ENCODE peak calls at places on chromosomes 13 and 19, in four cellular contexts. C is DND-41, E is astrocyte, Y is transverse colon. Q is an unnamed sample.
A peak's percentile ranks its signal among the peaks of the same experiment; 100 is the strongest.

GRCh38 chr13:26679411-26679810 is 81.2 kb downstream of the GPR12 start:
- DNase-seq in Y (no peak), E (peak; percentile 8), C (no peak), Q (no peak)

GRCh38 chr13:83057119-83057518 is 825.2 kb downstream of the SLITRK1 start:
- DNase-seq in Y (no peak), C (no peak), E (peak; percentile 23), Q (no peak)

GRCh38 chr13:106570354-106570822 is 2.5 kb upstream of the ARGLU1 start:
- DNase-seq in Y (peak; percentile 46), E (peak; percentile 72), C (no peak), Q (peak; percentile 93)

GRCh38 chr13:57557979-57558529 is 73.5 kb upstream of the PCDH17 start:
- DNase-seq in C (no peak), Y (no peak), E (no peak), Q (peak; percentile 38)

GRCh38 chr19:9819590-9819898 is 665 bp upstream of the FBXL12 start:
- DNase-seq in Y (no peak), E (no peak), C (no peak), Q (no peak)

GRCh38 chr19:21568816-21569496 is 63.6 kb downstream of the ZNF429 start:
- DNase-seq in Y (peak; percentile 81), E (peak; percentile 89), C (peak; percentile 93), Q (no peak)

GRCh38 chr19:29881386-29881785 is 60.7 kb upstream of the URI1 start:
- DNase-seq in E (peak; percentile 6), Y (no peak), C (no peak), Q (no peak)

GRCh38 chr19:50332264-50333038 is 3.3 kb upstream of the KCNC3 start:
- DNase-seq in C (no peak), Y (no peak), E (no peak), Q (no peak)

GRCh38 chr13:101523732-101524131 is 71.3 kb downstream of the ITGBL1 start:
- DNase-seq in E (peak; percentile 78), Y (no peak), C (no peak), Q (peak; percentile 51)

GRCh38 chr13:50651916-50652315 is 191.6 kb downstream of the DLEU7 start:
- DNase-seq in Y (no peak), E (no peak), C (peak; percentile 78), Q (no peak)

GRCh38 chr19:35195822-35196221 is 32.7 kb downstream of the FAM187B start:
- DNase-seq in Y (no peak), E (no peak), C (no peak), Q (no peak)

GRCh38 chr19:54399189-54399588 is 16.1 kb upstream of the TTYH1 start:
- DNase-seq in C (no peak), Y (no peak), E (no peak), Q (no peak)

GRCh38 chr19:23784274-23784673 is 25.6 kb upstream of the ZNF681 start:
- DNase-seq in E (no peak), Y (no peak), C (no peak), Q (no peak)

GRCh38 chr13:28563609-28564008 is 68.7 kb upstream of the FLT1 start:
- DNase-seq in C (no peak), Y (no peak), E (no peak), Q (no peak)

GRCh38 chr19:38319421-38320258 is at the start of gene KCNK6:
- DNase-seq in C (peak; percentile 41), Y (peak; percentile 82), E (peak; percentile 14), Q (no peak)

GRCh38 chr13:48942131-48942530 is 33.6 kb upstream of the FNDC3A start:
- DNase-seq in C (no peak), Y (no peak), E (peak; percentile 68), Q (peak; percentile 60)

GRCh38 chr13:114236224-114236623 is 1.5 kb downstream of the CDC16 start:
- DNase-seq in C (no peak), E (no peak), Y (no peak), Q (no peak)

GRCh38 chr13:99342723-99343315 is 35.6 kb upstream of the GPR183 start:
- DNase-seq in E (no peak), C (no peak), Y (no peak), Q (peak; percentile 15)

GRCh38 chr13:98919566-98919965 is 58.3 kb downstream of the DOCK9 start:
- DNase-seq in Y (no peak), C (no peak), E (peak; percentile 23), Q (no peak)

GRCh38 chr13:44048326-44048725 is 168.6 kb downstream of the LACC1 start:
- DNase-seq in C (no peak), E (no peak), Y (no peak), Q (peak; percentile 47)
- TF ChIP-seq CTCF in C (no peak), E (no peak), Y (no peak), Q (peak; percentile 35)

DNA sequence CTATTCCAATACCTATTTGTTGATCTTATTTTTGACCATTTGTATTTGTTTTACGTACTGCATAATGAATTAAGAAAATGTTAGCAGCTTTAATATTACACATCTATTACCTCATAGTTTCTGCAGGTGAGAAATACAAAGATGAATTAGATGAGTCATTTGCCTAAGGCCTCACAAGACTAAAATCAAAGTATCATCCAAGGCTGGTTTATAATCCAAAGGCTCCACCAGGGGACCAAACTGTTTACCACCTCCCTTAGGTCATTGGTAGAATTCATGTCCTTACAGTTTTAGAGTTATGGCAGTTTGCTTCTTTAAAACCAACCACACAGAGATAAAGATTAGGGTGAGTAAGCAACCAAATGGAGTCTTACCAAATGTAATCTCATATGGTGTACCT is 848.1 kb downstream of the SLITRK6 start:
- DNase-seq in Y (no peak), E (no peak), C (no peak), Q (peak; percentile 53)
- TF ChIP-seq CTCF in Y (no peak), E (no peak), C (no peak), Q (no peak)

GRCh38 chr19:42228640-42229039 is 8.5 kb downstream of the ZNF526 start:
- DNase-seq in Y (no peak), E (no peak), C (no peak), Q (no peak)

GRCh38 chr19:42229855-42230331 is 9.8 kb downstream of the ZNF526 start:
- DNase-seq in Y (no peak), C (no peak), E (no peak), Q (no peak)

GRCh38 chr19:42232435-42232834 is 10.0 kb downstream of the GSK3A start:
- DNase-seq in C (no peak), Y (no peak), E (no peak), Q (no peak)

GRCh38 chr19:42226886-42227285 is 6.8 kb downstream of the ZNF526 start:
- DNase-seq in Y (no peak), C (no peak), E (no peak), Q (no peak)

DNA sequence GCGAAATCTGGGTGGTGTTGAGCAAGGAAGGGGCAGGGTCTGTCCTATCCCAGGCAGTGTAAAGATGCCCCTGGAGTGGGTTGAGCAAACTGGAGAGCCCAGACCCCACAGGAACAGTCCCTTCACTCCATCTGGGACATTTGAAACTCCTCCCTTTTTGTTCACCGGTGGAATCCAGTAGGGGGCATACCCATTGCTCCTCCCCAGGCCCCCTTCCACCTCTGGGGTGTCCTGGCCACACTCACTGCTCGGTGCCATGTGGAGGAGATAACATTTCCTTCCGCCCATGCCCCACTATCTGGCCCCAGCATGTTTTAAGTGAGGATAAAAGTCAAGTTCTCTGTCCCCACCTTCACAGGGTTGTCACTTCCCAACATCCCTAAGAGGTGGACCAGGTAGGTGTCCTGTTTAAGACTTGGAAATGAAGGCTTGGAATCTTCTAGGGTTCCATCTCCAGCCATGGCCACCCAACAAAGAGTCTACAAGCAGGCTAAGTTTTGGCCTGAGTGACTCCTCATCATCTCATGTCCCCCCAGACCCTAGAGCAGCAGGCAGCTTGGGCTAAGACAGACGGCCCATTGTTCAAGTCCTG is 9.2 kb downstream of the ZNF526 start:
- DNase-seq in E (no peak), Y (no peak), C (no peak), Q (no peak)
- TF ChIP-seq CTCF in E (no peak), Y (no peak), C (peak; percentile 23), Q (no peak)

DNA sequence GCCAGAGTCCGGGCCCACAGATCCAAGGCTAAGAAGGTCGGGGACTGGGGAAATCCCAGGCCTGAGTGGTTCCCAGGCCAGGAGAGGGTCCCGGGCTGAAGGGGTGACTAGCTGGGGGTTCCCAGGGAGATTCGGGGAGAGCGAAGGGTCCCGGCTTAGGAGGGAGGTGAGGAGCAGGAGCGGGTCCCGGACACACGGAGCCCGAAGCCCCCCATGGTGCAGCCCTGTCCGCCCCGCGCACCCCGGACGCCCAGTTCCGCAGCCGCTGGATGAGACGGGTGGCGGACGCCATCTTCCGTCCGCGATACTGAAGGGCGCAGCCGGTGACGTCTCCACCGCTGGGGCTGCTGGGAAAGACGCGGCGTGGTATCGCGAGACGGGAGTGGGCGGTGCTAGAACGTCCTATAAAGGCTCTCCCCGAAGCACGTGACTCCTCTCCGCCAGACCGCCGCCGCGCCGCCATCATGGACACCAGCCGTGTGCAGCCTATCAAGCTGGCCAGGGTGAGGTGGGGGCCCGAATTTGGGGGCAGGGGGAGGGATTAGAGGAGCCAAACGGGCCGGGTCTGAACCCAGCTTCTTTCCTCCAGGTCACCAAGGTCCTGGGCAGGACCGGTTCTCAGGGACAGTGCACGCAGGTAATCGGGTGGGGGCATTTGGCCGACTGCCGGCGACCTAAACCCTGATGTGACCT is at the start of the genes NDUFA7 and RPS28:
- DNase-seq in Y (peak; percentile 98), C (peak; percentile 97), E (peak; percentile 78), Q (peak; percentile 96)
- TF ChIP-seq CTCF in Y (peak; percentile 36), C (peak; percentile 61), E (no peak), Q (no peak)

GRCh38 chr13:51923983-51924539 is 62.3 kb downstream of the CCDC70 start:
- DNase-seq in Y (no peak), E (no peak), C (no peak), Q (peak; percentile 31)
- TF ChIP-seq CTCF in Y (peak; percentile 39), E (peak; percentile 31), C (peak; percentile 39), Q (peak; percentile 15)

GRCh38 chr13:110801044-110801443 is 87.5 kb downstream of the ING1 start:
- DNase-seq in E (no peak), Y (no peak), C (no peak), Q (no peak)
- TF ChIP-seq CTCF in E (no peak), Y (no peak), C (no peak), Q (no peak)

Q was measured in MCF 10A.